ENCODE peak calls at places on chromosomes 4 and X, in seven cellular contexts. P is BE2C, M is suprapubic skin, W is BJ, O is DND-41, U is HFFc6, F is type B pancreatic cell. S is an unnamed sample.

GRCh38 chr4:37008199-37008598 is 236.3 kb upstream of the NWD2 start:
- DNase-seq in O (no peak), W (no peak), U (no peak), F (no peak), P (no peak), M (no peak), S (no peak)

GRCh38 chr4:155543126-155543765 is 123.4 kb upstream of the GUCY1A1 start:
- DNase-seq in F (no peak), P (no peak), U (peak; percentile 31), M (no peak), W (no peak), O (no peak), S (no peak)

GRCh38 chrX:17738002-17738713 is 865 bp downstream of the SCML1 start:
- DNase-seq in O (no peak), W (no peak), U (peak; percentile 20), F (no peak), P (peak; percentile 55), M (no peak), S (no peak)

GRCh38 chr4:117417856-117418255 is 332.5 kb upstream of the TRAM1L1 start:
- DNase-seq in F (no peak), U (no peak), W (no peak), O (no peak), P (no peak), M (no peak), S (no peak)

GRCh38 chr4:76498550-76498949 is 63.5 kb downstream of the SHROOM3 start:
- DNase-seq in M (no peak), W (no peak), U (no peak), O (no peak), P (no peak), F (no peak), S (no peak)

GRCh38 chr4:186809070-186809469 is 85.4 kb upstream of the FAT1 start:
- DNase-seq in U (no peak), W (no peak), O (no peak), F (no peak), P (no peak), M (no peak), S (no peak)

GRCh38 chr4:103928370-103928769 is 208.6 kb upstream of the TACR3 start:
- DNase-seq in P (no peak), W (no peak), O (no peak), M (no peak), U (no peak), F (no peak), S (no peak)

GRCh38 chr4:132001542-132001941 is 1147.6 kb upstream of the PCDH10 start:
- DNase-seq in P (no peak), O (no peak), U (peak; percentile 83), M (no peak), F (no peak), W (peak; percentile 4), S (no peak)

GRCh38 chrX:9627827-9628406 is 137.7 kb downstream of the GPR143 start:
- DNase-seq in W (no peak), P (no peak), M (no peak), U (peak; percentile 18), O (no peak), F (no peak), S (no peak)

GRCh38 chrX:12885508-12885907 is 18.6 kb downstream of the TLR7 start:
- DNase-seq in O (no peak), U (no peak), P (no peak), M (no peak), F (no peak), W (no peak), S (no peak)

GRCh38 chr4:2891294-2891693 is 47.6 kb downstream of the ADD1 start:
- DNase-seq in F (no peak), U (peak; percentile 37), W (no peak), M (no peak), O (no peak), P (no peak), S (no peak)

GRCh38 chrX:16970977-16971376 is 24.5 kb downstream of the REPS2 start:
- DNase-seq in P (no peak), O (no peak), F (no peak), U (no peak), M (no peak), W (no peak), S (no peak)

GRCh38 chr4:60605651-60606354 is 594.3 kb upstream of the ADGRL3 start:
- DNase-seq in O (no peak), W (peak; percentile 54), U (peak; percentile 60), F (no peak), M (no peak), P (no peak), S (no peak)

GRCh38 chr4:141057582-141057981 is 75.7 kb downstream of the RNF150 start:
- DNase-seq in W (no peak), M (no peak), F (no peak), U (no peak), O (no peak), P (no peak), S (no peak)

GRCh38 chr4:88609387-88609786 is 17.1 kb downstream of the HERC3 start:
- DNase-seq in F (no peak), O (no peak), U (no peak), P (no peak), W (no peak), M (no peak), S (no peak)

GRCh38 chrX:129831486-129831885 is 12.2 kb downstream of the ZDHHC9 start:
- DNase-seq in W (no peak), U (no peak), O (no peak), M (no peak), F (no peak), P (no peak), S (no peak)

GRCh38 chrX:151974336-151975227 is at the start of gene GABRE:
- DNase-seq in U (no peak), O (no peak), F (peak; percentile 71), P (no peak), M (no peak), W (no peak), S (no peak)

GRCh38 chrX:152907084-152907651 is 9.3 kb downstream of the ZNF185 start:
- DNase-seq in F (no peak), M (no peak), U (no peak), W (no peak), O (no peak), P (peak; percentile 78), S (peak; percentile 82)

GRCh38 chrX:34350552-34350951 is 218.4 kb upstream of the FAM47A start:
- DNase-seq in U (no peak), F (no peak), O (no peak), M (no peak), W (no peak), P (no peak), S (no peak)

GRCh38 chr4:62398318-62398717 is 1198.2 kb downstream of the ADGRL3 start:
- DNase-seq in O (no peak), F (no peak), U (no peak), M (no peak), P (no peak), W (no peak), S (no peak)

GRCh38 chr4:153126137-153126536 is 78.1 kb upstream of the TRIM2 start:
- DNase-seq in U (no peak), M (no peak), O (no peak), F (no peak), P (no peak), W (no peak), S (no peak)

GRCh38 chr4:122873752-122874151 is 47.1 kb downstream of the FGF2 start:
- DNase-seq in F (no peak), P (no peak), O (no peak), W (no peak), U (peak; percentile 58), M (no peak), S (no peak)

GRCh38 chr4:1214101-1215095 is 34.5 kb downstream of the CTBP1 start:
- DNase-seq in P (no peak), O (no peak), M (no peak), U (no peak), F (no peak), W (no peak), S (no peak)

GRCh38 chrX:134444681-134445080 is 15.3 kb upstream of the HPRT1 start:
- DNase-seq in M (no peak), W (no peak), P (no peak), U (no peak), O (no peak), F (no peak), S (no peak)

GRCh38 chr4:184389978-184390518 is 84.3 kb downstream of the IRF2 start:
- DNase-seq in W (no peak), U (no peak), O (no peak), F (no peak), P (no peak), M (no peak), S (no peak)
- TF ChIP-seq CTCF in W (no peak), U (no peak), O (no peak), F (peak; percentile 28), P (no peak), M (no peak), S (no peak)

DNA sequence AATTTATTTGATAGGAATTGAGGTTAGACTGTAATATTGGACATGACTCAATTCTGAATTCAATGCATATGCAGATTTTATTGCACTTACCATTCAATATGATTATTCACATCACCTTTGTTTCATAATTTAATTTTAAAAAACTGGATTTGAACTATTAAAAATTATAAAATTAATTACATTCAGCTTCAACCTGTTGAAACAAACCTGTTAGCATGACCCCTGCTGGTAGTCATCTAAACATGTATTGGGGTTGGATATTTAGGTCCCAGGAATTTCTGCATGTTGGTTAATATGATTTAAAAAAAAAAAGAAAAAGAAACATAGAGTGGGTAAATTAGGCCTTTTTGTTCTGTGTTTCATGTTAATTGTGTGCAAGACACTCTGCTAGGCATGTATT is 85.9 kb downstream of the ARSJ start:
- DNase-seq in P (no peak), M (no peak), W (no peak), O (no peak), U (no peak), F (no peak), S (no peak)
- TF ChIP-seq CTCF in P (peak; percentile 43), M (no peak), W (peak; percentile 23), O (peak; percentile 5), U (peak; percentile 73), F (peak; percentile 52), S (peak; percentile 67)

DNA sequence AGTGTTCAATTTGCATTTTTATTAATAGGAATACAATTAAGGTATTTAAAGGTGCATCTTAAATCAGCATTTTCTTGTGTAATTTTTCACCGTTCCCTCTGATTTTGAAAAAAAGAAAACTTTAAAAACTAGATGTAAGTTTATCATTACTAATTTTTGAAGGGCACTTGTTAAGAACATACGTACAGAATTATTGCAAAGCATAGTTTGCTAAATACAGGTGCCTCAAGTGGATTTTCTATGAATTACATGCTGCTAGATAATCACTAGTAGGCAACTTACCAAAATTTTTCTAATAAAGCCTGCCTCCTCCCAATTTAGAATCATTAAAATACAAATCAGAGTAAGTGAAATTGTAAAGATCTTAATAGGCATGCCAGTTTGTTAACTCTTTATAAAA is 8.5 kb downstream of the CNKSR2 start:
- DNase-seq in O (no peak), W (no peak), P (no peak), M (no peak), F (no peak), U (no peak), S (no peak)
- TF ChIP-seq CTCF in O (peak; percentile 39), W (peak; percentile 9), P (peak; percentile 29), M (peak; percentile 30), F (peak; percentile 71), U (no peak), S (peak; percentile 71)

GRCh38 chrX:136711147-136711546 is 63.2 kb downstream of the CD40LG start:
- DNase-seq in F (no peak), W (no peak), P (peak; percentile 54), U (peak; percentile 27), O (peak; percentile 16), M (no peak), S (no peak)

GRCh38 chrX:136710324-136710951 is 62.5 kb downstream of the CD40LG start:
- DNase-seq in W (no peak), U (no peak), M (no peak), F (no peak), O (no peak), P (no peak), S (no peak)

GRCh38 chrX:136712631-136713030 is 64.7 kb downstream of the CD40LG start:
- DNase-seq in M (no peak), F (no peak), W (no peak), P (no peak), O (no peak), U (no peak), S (no peak)

GRCh38 chrX:136708348-136708747 is 60.4 kb downstream of the CD40LG start:
- DNase-seq in U (no peak), O (no peak), F (no peak), W (no peak), M (no peak), P (no peak), S (no peak)
- TF ChIP-seq CTCF in U (peak; percentile 68), O (peak; percentile 55), F (peak; percentile 66), W (peak; percentile 44), M (no peak), P (peak; percentile 48), S (peak; percentile 75)